ENCODE peak calls at places on chromosome 16, in six cellular contexts. N, K, A, M, Z and R are unnamed samples. For H3K4me1, the result is how much of the 10 kb centered on the place peaks cover.

GRCh38 chr16:67544844-67545664 is 16.4 kb downstream of the RIPOR1 start:
- DNase-seq in N (no peak), K (no peak), A (no peak), M (no peak), Z (no peak), R (no peak)

GRCh38 chr16:27461483-27462171 is 59.7 kb downstream of the IL21R start:
- DNase-seq in N (no peak), K (no peak), A (no peak), M (no peak), Z (no peak), R (no peak)

GRCh38 chr16:55439101-55439690 is 39.8 kb upstream of the MMP2 start:
- DNase-seq in N (no peak), K (no peak), A (no peak), M (no peak), Z (no peak), R (no peak)

GRCh38 chr16:77840093-77840492 is 51.7 kb downstream of the VAT1L start:
- DNase-seq in N (no peak), K (no peak), A (peak), M (no peak), Z (no peak), R (no peak)

GRCh38 chr16:19410435-19411153 is 7.1 kb upstream of the TMC5 start:
- DNase-seq in N (peak), K (no peak), A (peak), M (peak), Z (peak), R (no peak)

GRCh38 chr16:86884256-86884655 is 305.9 kb downstream of the FOXL1 start:
- DNase-seq in N (no peak), K (no peak), A (no peak), M (peak), Z (no peak), R (no peak)

GRCh38 chr16:89523680-89524344 is 15.6 kb downstream of the SPG7 start:
- DNase-seq in N (no peak), K (no peak), A (no peak), M (no peak), Z (no peak), R (no peak)

GRCh38 chr16:7421578-7421977 is 88.9 kb downstream of the RBFOX1 start:
- DNase-seq in N (no peak), K (no peak), A (no peak), M (no peak), Z (no peak), R (no peak)

GRCh38 chr16:10386517-10387377 is 886 bp downstream of the ATF7IP2 start:
- DNase-seq in N (no peak), K (no peak), A (peak), M (no peak), Z (peak), R (peak)

GRCh38 chr16:14325921-14326401 is 254.8 kb downstream of the MRTFB start:
- DNase-seq in N (no peak), K (no peak), A (no peak), M (peak), Z (no peak), R (no peak)

GRCh38 chr16:71249399-71249798 is 18.9 kb upstream of the HYDIN start:
- DNase-seq in N (peak), K (peak), A (no peak), M (no peak), Z (no peak), R (peak)

GRCh38 chr16:67116388-67117311 is 6.9 kb downstream of the PHAF1 start:
- DNase-seq in N (no peak), K (no peak), A (no peak), M (no peak), Z (no peak), R (no peak)

GRCh38 chr16:89949121-89949742 is 677 bp downstream of the DEF8 start:
- DNase-seq in N (no peak), K (no peak), A (no peak), M (no peak), Z (no peak), R (no peak)

GRCh38 chr16:20918486-20919239 is 18.1 kb downstream of the LYRM1 start:
- DNase-seq in N (no peak), K (peak), A (peak), M (no peak), Z (no peak), R (peak)

GRCh38 chr16:76204249-76204648 is 73.0 kb upstream of the CNTNAP4 start:
- DNase-seq in N (no peak), K (no peak), A (no peak), M (no peak), Z (no peak), R (no peak)

GRCh38 chr16:89711601-89712475 is 8.9 kb downstream of the VPS9D1 start:
- DNase-seq in N (peak), K (peak), A (peak), M (peak), Z (peak), R (peak)

GRCh38 chr16:28042856-28043255 is 20.7 kb downstream of the GSG1L start:
- DNase-seq in N (no peak), K (no peak), A (no peak), M (no peak), Z (no peak), R (no peak)

GRCh38 chr16:52353249-52353648 is 193.7 kb downstream of the TOX3 start:
- DNase-seq in N (no peak), K (no peak), A (no peak), M (no peak), Z (no peak), R (no peak)

GRCh38 chr16:22847100-22847499 is 33.1 kb downstream of the HS3ST2 start:
- DNase-seq in N (no peak), K (no peak), A (no peak), M (no peak), Z (no peak), R (no peak)

GRCh38 chr16:89511352-89511751 is 3.1 kb downstream of the SPG7 start:
- DNase-seq in N (no peak), K (no peak), A (no peak), M (no peak), Z (no peak), R (no peak)

GRCh38 chr16:55015181-55015913 is 84.7 kb downstream of the IRX5 start:
- DNase-seq in N (no peak), K (no peak), A (no peak), M (no peak), Z (no peak), R (no peak)

GRCh38 chr16:67475051-67475450 is 5.9 kb downstream of the ATP6V0D1 start:
- DNase-seq in N (no peak), K (no peak), A (peak), M (no peak), Z (no peak), R (no peak)

GRCh38 chr16:56401482-56401881 is 23.9 kb downstream of the AMFR start:
- DNase-seq in N (peak), K (peak), A (no peak), M (peak), Z (peak), R (peak)

GRCh38 chr16:78925071-78925714 is 675.3 kb downstream of the MAF start:
- DNase-seq in N (peak), K (peak), A (no peak), M (peak), Z (no peak), R (peak)

GRCh38 chr16:80259289-80259805 is 281.4 kb upstream of the DYNLRB2 start:
- DNase-seq in N (no peak), K (no peak), A (no peak), M (peak), Z (no peak), R (no peak)

GRCh38 chr16:53784312-53784711 is 80.4 kb downstream of the FTO start:
- DNase-seq in N (no peak), K (no peak), A (no peak), M (no peak), Z (peak), R (no peak)

GRCh38 chr16:678858-679807 is 1.1 kb upstream of the STUB1 start:
- DNase-seq in N (peak), K (peak), A (peak), M (peak), Z (peak), R (peak)
- H3K4me1 ChIP-seq in N (under half), K (half or more), A (under half), M (under half), Z (under half), R (under half)

DNA sequence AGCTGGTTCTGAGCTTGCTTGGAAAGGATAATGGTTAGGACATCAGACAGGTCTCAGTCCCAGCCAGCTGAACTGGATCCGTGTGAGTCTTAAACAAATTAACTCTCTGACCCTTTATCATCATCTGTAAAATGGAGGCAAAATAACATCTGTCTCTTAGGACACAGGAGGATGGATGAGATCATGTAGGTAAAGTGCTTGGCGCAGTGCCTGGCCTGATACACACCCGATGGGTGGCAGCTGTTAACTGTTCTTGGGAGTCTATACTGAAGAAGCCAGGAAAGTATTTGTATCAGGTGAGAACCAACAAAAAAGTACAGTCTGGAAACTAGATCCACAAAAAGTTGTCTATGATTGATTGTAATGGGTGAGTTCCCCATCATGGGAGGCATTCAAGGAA is 188.6 kb downstream of the C16orf78 start:
- DNase-seq in N (no peak), K (no peak), A (no peak), M (no peak), Z (no peak), R (no peak)
- H2AFZ ChIP-seq in N (no peak), K (no peak), A (no peak), M (no peak), Z (no peak), R (no peak)

GRCh38 chr16:30380072-30380471 is 2.3 kb downstream of the SEPTIN1 start:
- DNase-seq in N (no peak), K (no peak), A (no peak), M (no peak), Z (no peak), R (no peak)
- H3K4me1 ChIP-seq in N (under half), K (half or more), A (under half), M (under half), Z (under half), R (half or more)

DNA sequence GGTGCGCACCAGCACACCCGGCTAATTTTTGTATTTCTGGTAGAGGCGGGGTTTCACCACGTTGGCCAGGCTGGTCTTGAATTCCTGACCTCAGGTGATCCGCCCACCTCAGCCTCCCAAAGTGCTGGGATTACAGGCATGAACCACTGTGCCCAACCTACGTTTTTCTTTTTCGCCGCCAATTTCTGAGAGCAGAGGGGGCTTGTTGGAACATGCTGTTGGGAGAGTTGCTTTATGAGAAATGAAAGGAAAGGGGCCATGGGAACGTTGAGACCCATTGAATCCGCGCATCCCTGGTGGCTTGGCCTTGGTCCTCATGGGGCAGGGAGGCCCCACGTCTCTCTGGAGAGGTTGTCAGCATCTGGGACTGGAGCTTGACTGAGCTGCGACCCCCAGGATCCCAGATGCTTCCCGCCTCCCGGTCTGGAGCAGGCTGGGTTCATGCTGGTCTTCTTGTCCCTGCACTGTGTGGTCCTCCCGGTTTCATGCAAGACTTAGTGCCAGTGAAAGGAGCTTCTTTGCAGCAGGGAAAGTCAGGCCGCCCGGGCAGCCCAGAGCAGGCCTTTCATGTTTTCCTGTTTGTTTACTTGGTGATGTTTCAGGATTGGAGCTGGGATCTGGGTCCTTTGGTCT is 22.8 kb downstream of the CRISPLD2 start:
- DNase-seq in N (no peak), K (no peak), A (no peak), M (no peak), Z (no peak), R (no peak)
- H2AFZ ChIP-seq in N (no peak), K (no peak), A (no peak), M (no peak), Z (no peak), R (no peak)

GRCh38 chr16:12150600-12150999 is 174.1 kb downstream of the SNX29 start:
- DNase-seq in N (no peak), K (no peak), A (no peak), M (no peak), Z (no peak), R (no peak)
- H3K4me1 ChIP-seq in N (under half), K (under half), A (under half), M (under half), Z (under half), R (under half)

DNA sequence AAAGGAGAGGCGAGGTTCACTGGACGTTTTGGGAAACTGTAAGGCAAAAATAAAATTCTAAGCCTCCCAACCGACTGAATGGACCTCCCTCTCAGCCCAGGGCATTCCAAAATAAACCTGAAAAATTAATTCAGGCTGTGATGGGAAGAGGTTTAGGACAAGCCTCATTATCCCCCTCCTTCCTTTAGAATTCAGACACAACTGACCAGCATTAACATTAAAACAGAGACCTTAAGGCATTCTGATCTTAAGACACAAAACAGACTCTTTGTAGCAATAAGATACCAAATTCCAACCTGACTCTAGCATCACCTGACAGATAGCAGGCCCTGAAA is 298 bp upstream of the LDHD start:
- DNase-seq in N (no peak), K (no peak), A (no peak), M (no peak), Z (no peak), R (no peak)
- H2AFZ ChIP-seq in N (no peak), K (peak), A (no peak), M (peak), Z (peak), R (no peak)

GRCh38 chr16:3015865-3016521 is 2.0 kb downstream of the CLDN6 start:
- DNase-seq in N (no peak), K (peak), A (no peak), M (no peak), Z (no peak), R (no peak)
- H3K4me1 ChIP-seq in N (under half), K (half or more), A (under half), M (under half), Z (under half), R (under half)

GRCh38 chr16:57426356-57426755 is 20.8 kb downstream of the CIAPIN1 start:
- DNase-seq in N (no peak), K (no peak), A (no peak), M (no peak), Z (no peak), R (no peak)

GRCh38 chr16:57424599-57424998 is 20.0 kb downstream of the CCL17 start:
- DNase-seq in N (no peak), K (no peak), A (no peak), M (no peak), Z (no peak), R (no peak)

GRCh38 chr16:57419506-57419905 is 14.9 kb downstream of the CCL17 start:
- DNase-seq in N (no peak), K (no peak), A (no peak), M (no peak), Z (no peak), R (no peak)

GRCh38 chr16:57423152-57423551 is 18.6 kb downstream of the CCL17 start:
- DNase-seq in N (no peak), K (no peak), A (no peak), M (no peak), Z (no peak), R (no peak)

GRCh38 chr16:57422026-57422944 is 17.7 kb downstream of the CCL17 start:
- DNase-seq in N (peak), K (peak), A (peak), M (peak), Z (peak), R (peak)
- H2AFZ ChIP-seq in N (no peak), K (peak), A (peak), M (no peak), Z (no peak), R (no peak)